ENCODE peak calls at places on chromosomes 5 and 9, in nine cellular contexts. One of them, this sample, is unnamed.

GRCh38 chr9:124518116-124518515 is 10.9 kb upstream of the NR5A1 start:
- DNase-seq in HCT116: no peak
- DNase-seq in lower lobe of right lung: no peak
- DNase-seq in mammary epithelial cell: no peak
- DNase-seq in ovary: no peak
- DNase-seq in neural progenitor cell: no peak
- DNase-seq in naive thymus-derived CD4-positive, alpha-beta T cell: no peak
- DNase-seq in colonic mucosa: no peak
- DNase-seq in CD4-positive, CD25-positive, alpha-beta regulatory T cell: no peak
- DNase-seq in this sample: no peak

GRCh38 chr5:20500501-20500900 is 512.5 kb upstream of the CDH18 start:
- DNase-seq in HCT116: no peak
- DNase-seq in lower lobe of right lung: no peak
- DNase-seq in mammary epithelial cell: no peak
- DNase-seq in ovary: no peak
- DNase-seq in neural progenitor cell: no peak
- DNase-seq in naive thymus-derived CD4-positive, alpha-beta T cell: no peak
- DNase-seq in colonic mucosa: no peak
- DNase-seq in CD4-positive, CD25-positive, alpha-beta regulatory T cell: no peak
- DNase-seq in this sample: no peak

GRCh38 chr9:98302150-98302549 is 46.7 kb upstream of the TBC1D2 start:
- DNase-seq in HCT116: no peak
- DNase-seq in lower lobe of right lung: no peak
- DNase-seq in mammary epithelial cell: no peak
- DNase-seq in ovary: no peak
- DNase-seq in neural progenitor cell: no peak
- DNase-seq in naive thymus-derived CD4-positive, alpha-beta T cell: no peak
- DNase-seq in colonic mucosa: no peak
- DNase-seq in CD4-positive, CD25-positive, alpha-beta regulatory T cell: no peak
- DNase-seq in this sample: no peak

GRCh38 chr5:176887252-176887849 is 11.8 kb downstream of the HK3 start:
- DNase-seq in HCT116: no peak
- DNase-seq in lower lobe of right lung: peak; percentile 38
- DNase-seq in mammary epithelial cell: no peak
- DNase-seq in ovary: peak; percentile 17
- DNase-seq in neural progenitor cell: no peak
- DNase-seq in naive thymus-derived CD4-positive, alpha-beta T cell: no peak
- DNase-seq in colonic mucosa: no peak
- DNase-seq in CD4-positive, CD25-positive, alpha-beta regulatory T cell: no peak
- DNase-seq in this sample: no peak

GRCh38 chr9:132516301-132516700 is 66.1 kb upstream of the BARHL1 start:
- DNase-seq in HCT116: no peak
- DNase-seq in lower lobe of right lung: no peak
- DNase-seq in mammary epithelial cell: no peak
- DNase-seq in ovary: no peak
- DNase-seq in neural progenitor cell: no peak
- DNase-seq in naive thymus-derived CD4-positive, alpha-beta T cell: no peak
- DNase-seq in colonic mucosa: no peak
- DNase-seq in CD4-positive, CD25-positive, alpha-beta regulatory T cell: no peak
- DNase-seq in this sample: no peak

GRCh38 chr5:168679515-168679920 is 100.3 kb upstream of the PANK3 start:
- DNase-seq in HCT116: peak; percentile 59
- DNase-seq in lower lobe of right lung: no peak
- DNase-seq in mammary epithelial cell: peak; percentile 52
- DNase-seq in ovary: peak; percentile 84
- DNase-seq in neural progenitor cell: peak; percentile 91
- DNase-seq in naive thymus-derived CD4-positive, alpha-beta T cell: peak; percentile 19
- DNase-seq in colonic mucosa: peak; percentile 81
- DNase-seq in CD4-positive, CD25-positive, alpha-beta regulatory T cell: peak; percentile 69
- DNase-seq in this sample: peak; percentile 39

GRCh38 chr5:169978744-169979143 is 1.6 kb downstream of the INSYN2B start:
- DNase-seq in HCT116: no peak
- DNase-seq in lower lobe of right lung: no peak
- DNase-seq in mammary epithelial cell: no peak
- DNase-seq in ovary: no peak
- DNase-seq in neural progenitor cell: no peak
- DNase-seq in naive thymus-derived CD4-positive, alpha-beta T cell: no peak
- DNase-seq in colonic mucosa: no peak
- DNase-seq in CD4-positive, CD25-positive, alpha-beta regulatory T cell: no peak
- DNase-seq in this sample: no peak

GRCh38 chr9:104833701-104834100 is 69.8 kb downstream of the NIPSNAP3B start:
- DNase-seq in HCT116: no peak
- DNase-seq in lower lobe of right lung: no peak
- DNase-seq in mammary epithelial cell: no peak
- DNase-seq in ovary: no peak
- DNase-seq in neural progenitor cell: no peak
- DNase-seq in naive thymus-derived CD4-positive, alpha-beta T cell: no peak
- DNase-seq in colonic mucosa: no peak
- DNase-seq in CD4-positive, CD25-positive, alpha-beta regulatory T cell: no peak
- DNase-seq in this sample: no peak

GRCh38 chr5:10452768-10453331 is 11.2 kb downstream of the ROPN1L start:
- DNase-seq in HCT116: peak; percentile 70
- DNase-seq in lower lobe of right lung: no peak
- DNase-seq in mammary epithelial cell: peak; percentile 64
- DNase-seq in ovary: no peak
- DNase-seq in neural progenitor cell: peak; percentile 82
- DNase-seq in naive thymus-derived CD4-positive, alpha-beta T cell: peak; percentile 24
- DNase-seq in colonic mucosa: no peak
- DNase-seq in CD4-positive, CD25-positive, alpha-beta regulatory T cell: peak; percentile 87
- DNase-seq in this sample: no peak

GRCh38 chr9:27150758-27151431 is 41.9 kb downstream of the TEK start:
- DNase-seq in HCT116: no peak
- DNase-seq in lower lobe of right lung: no peak
- DNase-seq in mammary epithelial cell: no peak
- DNase-seq in ovary: no peak
- DNase-seq in neural progenitor cell: no peak
- DNase-seq in naive thymus-derived CD4-positive, alpha-beta T cell: no peak
- DNase-seq in colonic mucosa: no peak
- DNase-seq in CD4-positive, CD25-positive, alpha-beta regulatory T cell: no peak
- DNase-seq in this sample: no peak

GRCh38 chr9:89776795-89777194 is 172.0 kb downstream of the GADD45G start:
- DNase-seq in HCT116: no peak
- DNase-seq in lower lobe of right lung: no peak
- DNase-seq in mammary epithelial cell: no peak
- DNase-seq in ovary: no peak
- DNase-seq in neural progenitor cell: no peak
- DNase-seq in naive thymus-derived CD4-positive, alpha-beta T cell: no peak
- DNase-seq in colonic mucosa: no peak
- DNase-seq in CD4-positive, CD25-positive, alpha-beta regulatory T cell: no peak
- DNase-seq in this sample: no peak

GRCh38 chr5:34684281-34684979 is 28.3 kb downstream of the RAI14 start:
- DNase-seq in HCT116: peak; percentile 24
- DNase-seq in lower lobe of right lung: no peak
- DNase-seq in mammary epithelial cell: peak; percentile 46
- DNase-seq in ovary: no peak
- DNase-seq in neural progenitor cell: peak; percentile 78
- DNase-seq in naive thymus-derived CD4-positive, alpha-beta T cell: no peak
- DNase-seq in colonic mucosa: no peak
- DNase-seq in CD4-positive, CD25-positive, alpha-beta regulatory T cell: no peak
- DNase-seq in this sample: no peak

GRCh38 chr5:423626-424258 is 19.2 kb upstream of the EXOC3 start:
- DNase-seq in HCT116: no peak
- DNase-seq in lower lobe of right lung: no peak
- DNase-seq in mammary epithelial cell: no peak
- DNase-seq in ovary: peak; percentile 31
- DNase-seq in neural progenitor cell: no peak
- DNase-seq in naive thymus-derived CD4-positive, alpha-beta T cell: no peak
- DNase-seq in colonic mucosa: no peak
- DNase-seq in CD4-positive, CD25-positive, alpha-beta regulatory T cell: no peak
- DNase-seq in this sample: no peak

GRCh38 chr5:145495741-145496140 is 339.4 kb downstream of the PRELID2 start:
- DNase-seq in HCT116: peak; percentile 89
- DNase-seq in lower lobe of right lung: no peak
- DNase-seq in mammary epithelial cell: peak; percentile 77
- DNase-seq in ovary: no peak
- DNase-seq in neural progenitor cell: no peak
- DNase-seq in naive thymus-derived CD4-positive, alpha-beta T cell: no peak
- DNase-seq in colonic mucosa: no peak
- DNase-seq in CD4-positive, CD25-positive, alpha-beta regulatory T cell: no peak
- DNase-seq in this sample: no peak

GRCh38 chr5:14339467-14339866 is 196.3 kb downstream of the TRIO start:
- DNase-seq in HCT116: no peak
- DNase-seq in lower lobe of right lung: no peak
- DNase-seq in mammary epithelial cell: no peak
- DNase-seq in ovary: no peak
- DNase-seq in neural progenitor cell: no peak
- DNase-seq in naive thymus-derived CD4-positive, alpha-beta T cell: no peak
- DNase-seq in colonic mucosa: no peak
- DNase-seq in CD4-positive, CD25-positive, alpha-beta regulatory T cell: no peak
- DNase-seq in this sample: no peak

GRCh38 chr9:109641079-109641659 is 138.8 kb upstream of the PALM2AKAP2 start:
- DNase-seq in HCT116: no peak
- DNase-seq in lower lobe of right lung: no peak
- DNase-seq in mammary epithelial cell: no peak
- DNase-seq in ovary: no peak
- DNase-seq in neural progenitor cell: no peak
- DNase-seq in naive thymus-derived CD4-positive, alpha-beta T cell: no peak
- DNase-seq in colonic mucosa: no peak
- DNase-seq in CD4-positive, CD25-positive, alpha-beta regulatory T cell: no peak
- DNase-seq in this sample: no peak

GRCh38 chr5:157214399-157214798 is 33.8 kb downstream of the ITK start:
- DNase-seq in HCT116: no peak
- DNase-seq in lower lobe of right lung: no peak
- DNase-seq in mammary epithelial cell: no peak
- DNase-seq in ovary: no peak
- DNase-seq in neural progenitor cell: no peak
- DNase-seq in naive thymus-derived CD4-positive, alpha-beta T cell: no peak
- DNase-seq in colonic mucosa: no peak
- DNase-seq in CD4-positive, CD25-positive, alpha-beta regulatory T cell: no peak
- DNase-seq in this sample: no peak

GRCh38 chr5:157215143-157215825 is 34.6 kb downstream of the ITK start:
- DNase-seq in HCT116: no peak
- DNase-seq in lower lobe of right lung: no peak
- DNase-seq in mammary epithelial cell: no peak
- DNase-seq in ovary: no peak
- DNase-seq in neural progenitor cell: no peak
- DNase-seq in naive thymus-derived CD4-positive, alpha-beta T cell: no peak
- DNase-seq in colonic mucosa: no peak
- DNase-seq in CD4-positive, CD25-positive, alpha-beta regulatory T cell: peak; percentile 76
- DNase-seq in this sample: no peak

GRCh38 chr5:157217289-157218024 is 36.8 kb downstream of the ITK start:
- DNase-seq in HCT116: no peak
- DNase-seq in lower lobe of right lung: no peak
- DNase-seq in mammary epithelial cell: no peak
- DNase-seq in ovary: no peak
- DNase-seq in neural progenitor cell: no peak
- DNase-seq in naive thymus-derived CD4-positive, alpha-beta T cell: peak; percentile 57
- DNase-seq in colonic mucosa: no peak
- DNase-seq in CD4-positive, CD25-positive, alpha-beta regulatory T cell: peak; percentile 91
- DNase-seq in this sample: peak; percentile 56

GRCh38 chr5:157216395-157217142 is 35.9 kb downstream of the ITK start:
- DNase-seq in HCT116: no peak
- DNase-seq in lower lobe of right lung: no peak
- DNase-seq in mammary epithelial cell: no peak
- DNase-seq in ovary: no peak
- DNase-seq in neural progenitor cell: no peak
- DNase-seq in naive thymus-derived CD4-positive, alpha-beta T cell: no peak
- DNase-seq in colonic mucosa: no peak
- DNase-seq in CD4-positive, CD25-positive, alpha-beta regulatory T cell: peak; percentile 66
- DNase-seq in this sample: no peak

GRCh38 chr5:157215826-157216167 is 35.2 kb downstream of the ITK start:
- DNase-seq in HCT116: no peak
- DNase-seq in lower lobe of right lung: no peak
- DNase-seq in mammary epithelial cell: no peak
- DNase-seq in ovary: no peak
- DNase-seq in neural progenitor cell: no peak
- DNase-seq in naive thymus-derived CD4-positive, alpha-beta T cell: no peak
- DNase-seq in colonic mucosa: no peak
- DNase-seq in CD4-positive, CD25-positive, alpha-beta regulatory T cell: no peak
- DNase-seq in this sample: peak; percentile 9
- H3K27ac ChIP-seq in HCT116: no peak overlapping the region
- H3K27ac ChIP-seq in lower lobe of right lung: no peak overlapping the region
- H3K27ac ChIP-seq in mammary epithelial cell: no peak overlapping the region
- H3K27ac ChIP-seq in ovary: no peak overlapping the region
- H3K27ac ChIP-seq in neural progenitor cell: no peak overlapping the region
- H3K27ac ChIP-seq in naive thymus-derived CD4-positive, alpha-beta T cell: peak overlapping the region; percentile 86
- H3K27ac ChIP-seq in colonic mucosa: no peak overlapping the region
- H3K27ac ChIP-seq in CD4-positive, CD25-positive, alpha-beta regulatory T cell: peak overlapping the region; percentile 73
- H3K27ac ChIP-seq in this sample: peak overlapping the region; percentile 65

GRCh38 chr9:83512621-83513020 is 25.6 kb downstream of the FRMD3 start:
- DNase-seq in HCT116: no peak
- DNase-seq in lower lobe of right lung: no peak
- DNase-seq in mammary epithelial cell: no peak
- DNase-seq in ovary: no peak
- DNase-seq in neural progenitor cell: no peak
- DNase-seq in naive thymus-derived CD4-positive, alpha-beta T cell: no peak
- DNase-seq in colonic mucosa: no peak
- DNase-seq in CD4-positive, CD25-positive, alpha-beta regulatory T cell: no peak
- DNase-seq in this sample: no peak
- H3K4me1 ChIP-seq in HCT116: no peaks in the 10 kb centered on the region
- H3K4me1 ChIP-seq in lower lobe of right lung: peaks cover 20% of the 10 kb centered on the region
- H3K4me1 ChIP-seq in mammary epithelial cell: no peaks in the 10 kb centered on the region
- H3K4me1 ChIP-seq in ovary: no peaks in the 10 kb centered on the region
- H3K4me1 ChIP-seq in neural progenitor cell: peaks cover 22% of the 10 kb centered on the region
- H3K4me1 ChIP-seq in naive thymus-derived CD4-positive, alpha-beta T cell: no peaks in the 10 kb centered on the region
- H3K4me1 ChIP-seq in colonic mucosa: no peaks in the 10 kb centered on the region
- H3K4me1 ChIP-seq in CD4-positive, CD25-positive, alpha-beta regulatory T cell: no peaks in the 10 kb centered on the region
- H3K4me1 ChIP-seq in this sample: no peaks in the 10 kb centered on the region

DNA sequence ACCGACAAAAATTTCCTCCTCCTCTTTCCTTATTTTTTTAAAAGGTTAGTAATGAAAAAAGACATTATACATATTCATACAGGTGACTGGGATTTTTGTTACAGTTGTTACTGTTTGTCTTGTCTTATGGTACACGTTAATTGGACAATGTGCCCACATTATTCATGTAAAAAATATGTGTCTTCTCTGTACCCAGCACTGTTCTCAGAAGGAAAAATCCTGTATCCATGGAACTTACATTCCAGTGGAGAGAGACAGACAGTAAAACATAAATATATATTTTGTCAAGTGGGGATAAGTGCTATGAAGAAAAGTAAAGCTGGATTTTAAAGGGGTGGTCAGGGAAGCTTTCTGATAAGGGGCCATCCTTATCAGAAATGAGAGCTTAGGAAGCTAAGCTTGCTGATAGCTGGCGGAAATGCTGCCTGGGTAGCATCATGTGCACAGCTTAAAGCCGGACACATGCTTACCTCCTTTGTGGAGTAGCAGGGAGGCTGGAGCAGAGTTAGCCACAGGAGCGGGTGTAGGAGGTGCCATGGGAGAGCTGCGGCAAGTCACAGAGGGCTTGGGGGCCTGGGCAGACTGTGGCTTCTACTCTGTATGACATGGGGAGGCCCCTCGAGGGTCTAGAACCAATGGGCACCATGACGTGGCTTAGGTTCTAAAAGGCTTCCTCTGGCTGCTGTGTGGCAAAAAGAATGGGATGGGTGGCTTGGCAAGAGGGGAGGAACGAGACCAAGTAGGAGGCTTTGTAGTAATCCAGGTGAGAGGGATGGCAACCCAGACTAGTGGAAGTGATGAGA is 141.7 kb downstream of the FGF1 start:
- DNase-seq in HCT116: no peak
- DNase-seq in lower lobe of right lung: no peak
- DNase-seq in mammary epithelial cell: no peak
- DNase-seq in ovary: no peak
- DNase-seq in neural progenitor cell: no peak
- DNase-seq in naive thymus-derived CD4-positive, alpha-beta T cell: no peak
- DNase-seq in colonic mucosa: no peak
- DNase-seq in CD4-positive, CD25-positive, alpha-beta regulatory T cell: no peak
- DNase-seq in this sample: no peak
- H3K27ac ChIP-seq in HCT116: no peak overlapping the region
- H3K27ac ChIP-seq in lower lobe of right lung: no peak overlapping the region
- H3K27ac ChIP-seq in mammary epithelial cell: no peak overlapping the region
- H3K27ac ChIP-seq in ovary: no peak overlapping the region
- H3K27ac ChIP-seq in neural progenitor cell: no peak overlapping the region
- H3K27ac ChIP-seq in naive thymus-derived CD4-positive, alpha-beta T cell: no peak overlapping the region
- H3K27ac ChIP-seq in colonic mucosa: no peak overlapping the region
- H3K27ac ChIP-seq in CD4-positive, CD25-positive, alpha-beta regulatory T cell: no peak overlapping the region
- H3K27ac ChIP-seq in this sample: no peak overlapping the region

GRCh38 chr9:137031904-137032639 is at the start of gene FUT7:
- DNase-seq in HCT116: no peak
- DNase-seq in lower lobe of right lung: no peak
- DNase-seq in mammary epithelial cell: no peak
- DNase-seq in ovary: no peak
- DNase-seq in neural progenitor cell: no peak
- DNase-seq in naive thymus-derived CD4-positive, alpha-beta T cell: no peak
- DNase-seq in colonic mucosa: peak; percentile 34
- DNase-seq in CD4-positive, CD25-positive, alpha-beta regulatory T cell: peak; percentile 56
- DNase-seq in this sample: no peak
- H3K4me1 ChIP-seq in HCT116: peaks cover 19% of the 10 kb centered on the region
- H3K4me1 ChIP-seq in lower lobe of right lung: peaks cover 65% of the 10 kb centered on the region
- H3K4me1 ChIP-seq in mammary epithelial cell: peaks cover 34% of the 10 kb centered on the region
- H3K4me1 ChIP-seq in ovary: peaks cover 4% of the 10 kb centered on the region
- H3K4me1 ChIP-seq in neural progenitor cell: peaks cover 5% of the 10 kb centered on the region
- H3K4me1 ChIP-seq in naive thymus-derived CD4-positive, alpha-beta T cell: peaks cover 59% of the 10 kb centered on the region
- H3K4me1 ChIP-seq in colonic mucosa: peaks cover 29% of the 10 kb centered on the region
- H3K4me1 ChIP-seq in CD4-positive, CD25-positive, alpha-beta regulatory T cell: peaks cover 74% of the 10 kb centered on the region
- H3K4me1 ChIP-seq in this sample: peaks cover 65% of the 10 kb centered on the region

This sample was measured in effector memory CD4-positive, alpha-beta T cell.